ENCODE peak calls at places on chromosomes 12 and 14, in six cellular contexts. P is CD8-positive, alpha-beta memory T cell; M is HEK293T; C is GM12891; K is suprapubic skin; J is NCI-H2081. L is an unnamed sample.

GRCh38 chr12:111396726-111397445 is 8.8 kb upstream of the SH2B3 start:
- DNase-seq in K (peak), M (peak), J (peak), P (peak), C (peak), L (peak)

GRCh38 chr14:104968153-104968527 is 10.0 kb downstream of the AHNAK2 start:
- DNase-seq in K (peak), M (no peak), J (no peak), P (no peak), C (no peak), L (peak)

GRCh38 chr12:124036117-124037109 is 63.4 kb downstream of the ZNF664 start:
- DNase-seq in P (peak), C (peak), J (peak), M (peak), K (no peak), L (peak)

GRCh38 chr12:46382425-46382973 is 9.9 kb upstream of the SLC38A2 start:
- DNase-seq in C (no peak), K (no peak), J (no peak), M (no peak), P (no peak), L (no peak)

GRCh38 chr12:97308576-97309198 is 153.9 kb upstream of the RMST start:
- DNase-seq in C (no peak), K (no peak), P (no peak), M (peak), J (peak), L (no peak)

GRCh38 chr14:90678420-90678819 is 137.8 kb downstream of the TTC7B start:
- DNase-seq in K (no peak), J (no peak), C (no peak), M (no peak), P (no peak), L (no peak)

GRCh38 chr12:663293-663871 is at the start of gene NINJ2:
- DNase-seq in C (no peak), J (no peak), M (no peak), K (no peak), P (no peak), L (no peak)

GRCh38 chr12:54390668-54391551 is 6.4 kb upstream of the ZNF385A start:
- DNase-seq in C (peak), M (peak), J (peak), P (peak), K (peak), L (peak)

GRCh38 chr12:45017916-45018315 is 33.0 kb downstream of the DBX2 start:
- DNase-seq in C (no peak), P (no peak), M (no peak), J (no peak), K (no peak), L (no peak)

GRCh38 chr12:122427403-122427802 is 4.9 kb upstream of the CLIP1 start:
- DNase-seq in K (no peak), C (no peak), J (no peak), M (no peak), P (no peak), L (no peak)

GRCh38 chr14:28707814-28708213 is 58.8 kb upstream of the FOXG1 start:
- DNase-seq in K (no peak), P (no peak), J (no peak), C (no peak), M (no peak), L (no peak)

GRCh38 chr14:64649383-64649998 is 54.7 kb upstream of the PLEKHG3 start:
- DNase-seq in C (no peak), J (no peak), M (no peak), P (no peak), K (no peak), L (no peak)

GRCh38 chr12:12319501-12320322 is 30.3 kb downstream of the MANSC1 start:
- DNase-seq in P (no peak), J (no peak), K (no peak), M (peak), C (no peak), L (no peak)

GRCh38 chr12:78004451-78005093 is 173.9 kb downstream of the NAV3 start:
- DNase-seq in C (no peak), P (no peak), M (no peak), K (no peak), J (no peak), L (no peak)

GRCh38 chr12:102685172-102685571 is 204.8 kb upstream of the IGF1 start:
- DNase-seq in M (no peak), P (no peak), C (no peak), K (no peak), J (no peak), L (no peak)

GRCh38 chr14:93430889-93431670 is at the start of gene UNC79:
- DNase-seq in P (no peak), C (no peak), J (peak), M (peak), K (no peak), L (peak)

GRCh38 chr14:32102152-32102787 is 25.2 kb downstream of the ARHGAP5 start:
- DNase-seq in P (no peak), J (no peak), C (no peak), K (no peak), M (no peak), L (no peak)

GRCh38 chr12:44465139-44465538 is 411.0 kb downstream of the NELL2 start:
- DNase-seq in K (no peak), M (no peak), P (no peak), C (no peak), J (no peak), L (no peak)

GRCh38 chr12:104790296-104791125 is 167.6 kb downstream of the SLC41A2 start:
- DNase-seq in J (no peak), K (peak), C (no peak), M (peak), P (no peak), L (peak)

GRCh38 chr12:4975574-4975973 is 65.9 kb downstream of the KCNA1 start:
- DNase-seq in K (no peak), P (no peak), J (no peak), M (peak), C (no peak), L (peak)

GRCh38 chr12:51833446-51834227 is 14.9 kb downstream of the FIGNL2 start:
- DNase-seq in M (no peak), C (no peak), J (no peak), K (no peak), P (no peak), L (no peak)

GRCh38 chr12:70971395-70971794 is 50.9 kb upstream of the PTPRR start:
- DNase-seq in K (no peak), M (no peak), J (no peak), P (no peak), C (no peak), L (no peak)

GRCh38 chr12:84785951-84786350 is 126.6 kb downstream of the SLC6A15 start:
- DNase-seq in C (no peak), K (no peak), J (no peak), M (no peak), P (no peak), L (no peak)

GRCh38 chr14:105381446-105382342 is 16.6 kb upstream of the TEX22 start:
- DNase-seq in P (peak), M (no peak), K (no peak), J (no peak), C (no peak), L (no peak)

GRCh38 chr14:88546621-88547385 is 8.0 kb downstream of the PTPN21 start:
- DNase-seq in K (no peak), J (no peak), P (no peak), M (no peak), C (no peak), L (peak)

GRCh38 chr12:112261559-112261958 is 120.7 kb downstream of the HECTD4 start:
- DNase-seq in M (peak), J (no peak), K (no peak), P (no peak), C (no peak), L (peak)

GRCh38 chr12:23140710-23141109 is 515.7 kb downstream of the ETNK1 start:
- DNase-seq in K (no peak), C (no peak), P (no peak), J (no peak), M (no peak), L (no peak)

GRCh38 chr12:112169966-112170365 is 44.6 kb downstream of the TRAFD1 start:
- DNase-seq in K (peak), C (no peak), P (no peak), M (no peak), J (no peak), L (no peak)

GRCh38 chr14:92176476-92176875 is 54.7 kb downstream of the CPSF2 start:
- DNase-seq in P (no peak), J (no peak), K (no peak), M (no peak), C (no peak), L (no peak)

GRCh38 chr14:64721391-64721791 is 17.2 kb downstream of the PLEKHG3 start:
- DNase-seq in C (no peak), M (no peak), K (no peak), J (peak), P (no peak), L (no peak)

GRCh38 chr12:51874013-51874412 is 13.9 kb upstream of the ANKRD33 start:
- DNase-seq in J (no peak), P (peak), K (no peak), M (no peak), C (no peak), L (peak)